ENCODE peak calls at places on chromosomes 3 and 15, in four cellular contexts. D is mucosa of descending colon, L is GM20000, X is GM13976. A is an unnamed sample.
A peak's percentile ranks its signal among the peaks of the same experiment; 100 is the strongest.

GRCh38 chr15:60548101-60548500 is 69.2 kb upstream of the ICE2 start:
- DNase-seq in L (peak; percentile 61), X (peak; percentile 74), D (no peak), A (peak; percentile 86)

GRCh38 chr3:46844851-46845250 is 18.4 kb downstream of the MYL3 start:
- DNase-seq in L (no peak), D (no peak), X (no peak), A (no peak)

GRCh38 chr15:47331796-47332480 is 385.4 kb upstream of the SEMA6D start:
- DNase-seq in L (no peak), X (no peak), D (no peak), A (no peak)

GRCh38 chr3:9301798-9302197 is 52.4 kb upstream of the SRGAP3 start:
- DNase-seq in D (no peak), X (no peak), L (no peak), A (no peak)

GRCh38 chr3:156158656-156159295 is 38.4 kb downstream of the KCNAB1 start:
- DNase-seq in X (no peak), D (no peak), L (no peak), A (no peak)

GRCh38 chr3:41365973-41366372 is 166.7 kb downstream of the CTNNB1 start:
- DNase-seq in L (no peak), X (no peak), D (no peak), A (no peak)

GRCh38 chr3:58563386-58564035 is 13.7 kb downstream of the FAM107A start:
- DNase-seq in D (no peak), L (no peak), X (no peak), A (no peak)

GRCh38 chr15:71203573-71204444 is 88.5 kb downstream of the THSD4 start:
- DNase-seq in X (no peak), D (no peak), L (no peak), A (no peak)

GRCh38 chr3:14925729-14926591 is 21.4 kb upstream of the NR2C2 start:
- DNase-seq in L (peak; percentile 58), D (no peak), X (peak; percentile 67), A (peak; percentile 49)

GRCh38 chr3:146750196-146750595 is 145.1 kb upstream of the PLSCR5 start:
- DNase-seq in D (no peak), X (no peak), L (no peak), A (no peak)

DNA sequence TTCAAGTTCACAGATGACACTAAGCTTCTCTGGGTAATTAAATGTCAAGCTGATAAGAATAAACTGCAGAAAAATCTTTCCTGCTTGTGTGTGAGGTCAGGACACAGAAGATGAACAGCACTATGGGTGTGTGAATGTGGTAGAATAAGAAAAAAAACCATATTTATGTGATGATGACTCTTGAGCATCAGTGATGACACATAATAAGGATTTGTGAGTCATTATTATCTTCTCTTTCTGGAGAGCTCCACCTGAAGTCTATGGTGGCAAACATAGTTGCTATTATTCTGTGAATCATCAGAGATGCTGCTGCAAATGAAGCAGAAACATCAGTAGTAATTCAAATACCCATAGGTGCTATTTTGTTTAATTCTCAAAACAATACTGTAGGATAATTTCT is 422.4 kb downstream of the DIPK2A start:
- DNase-seq in X (no peak), L (no peak), D (no peak), A (no peak)
- TF ChIP-seq CTCF in X (no peak), L (no peak), D (no peak), A (no peak)

GRCh38 chr3:141793476-141794260 is 30.5 kb downstream of the GRK7 start:
- DNase-seq in X (no peak), L (no peak), D (no peak), A (no peak)
- TF ChIP-seq CTCF in X (no peak), L (no peak), D (no peak), A (no peak)

GRCh38 chr15:55379095-55379494 is 29.1 kb downstream of the CCPG1 start:
- DNase-seq in X (no peak), D (no peak), L (no peak), A (no peak)
- TF ChIP-seq CTCF in X (no peak), D (no peak), L (no peak), A (no peak)

DNA sequence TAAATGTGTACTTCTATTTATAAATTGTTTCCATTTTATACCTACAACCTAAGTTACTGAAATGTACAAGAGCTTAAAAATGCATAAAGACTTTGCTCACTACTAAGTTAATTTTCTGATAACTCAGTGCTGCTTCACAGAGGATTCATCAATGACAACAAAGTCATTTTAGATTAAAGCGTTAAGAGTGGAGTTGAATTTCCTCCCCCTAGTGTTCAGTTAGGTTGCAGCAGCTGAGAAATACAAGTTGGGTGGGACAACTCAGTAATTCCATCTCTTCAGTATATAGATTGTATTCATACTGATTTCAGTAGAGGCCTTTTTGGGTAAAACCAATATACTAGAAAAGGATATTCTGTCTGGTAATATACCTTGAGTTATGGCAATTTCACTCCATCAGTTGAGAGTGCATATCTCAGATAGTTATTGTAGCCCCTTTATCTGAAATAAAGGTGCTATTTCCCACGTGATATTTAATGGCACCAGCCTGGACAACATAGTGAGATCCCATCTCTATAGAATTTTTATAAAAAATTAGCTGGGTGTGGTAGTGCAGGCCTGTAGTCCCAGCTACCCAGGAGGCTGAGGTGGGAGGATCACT is 6.9 kb upstream of the RPL35A start:
- DNase-seq in X (peak; percentile 56), D (no peak), L (peak; percentile 29), A (peak; percentile 46)
- TF ChIP-seq CTCF in X (peak; percentile 64), D (peak; percentile 56), L (peak; percentile 58), A (peak; percentile 91)

A was measured in activated CD8-positive, alpha-beta T cell treated with anti-CD3 and anti-CD28 coated beads for 36 hours.